ENCODE peak calls at places on chromosomes 2 and 18, in nine cellular contexts. D, L, M, I, X, Z, G, W and K are unnamed samples.

GRCh38 chr2:108423502-108424251 is 25.3 kb upstream of the GCC2 start:
- DNase-seq in W (no peak), M (no peak), L (no peak), Z (no peak), G (no peak), X (no peak), I (peak), D (no peak), K (no peak)

GRCh38 chr2:96400049-96401000 is 64.8 kb downstream of the NCAPH start:
- DNase-seq in X (no peak), W (no peak), Z (no peak), G (no peak), L (no peak), I (no peak), M (no peak), D (no peak), K (no peak)

GRCh38 chr2:12721571-12722444 is 5.1 kb downstream of the TRIB2 start:
- DNase-seq in L (no peak), M (no peak), X (no peak), W (no peak), I (no peak), D (no peak), Z (no peak), G (no peak), K (no peak)

GRCh38 chr2:25294573-25295462 is 46.9 kb downstream of the DNMT3A start:
- DNase-seq in W (peak), L (no peak), X (peak), D (peak), I (no peak), M (no peak), Z (no peak), G (no peak), K (peak)

GRCh38 chr2:28716265-28716865 is 35.3 kb upstream of the PPP1CB start:
- DNase-seq in I (peak), M (no peak), D (peak), W (peak), Z (peak), L (no peak), X (peak), G (no peak), K (peak)

GRCh38 chr18:74266161-74266560 is 25.6 kb downstream of the CYB5A start:
- DNase-seq in D (no peak), G (no peak), I (peak), L (no peak), Z (no peak), W (no peak), M (no peak), X (no peak), K (no peak)

GRCh38 chr2:100924520-100925451 is 77.3 kb upstream of the RPL31 start:
- DNase-seq in D (peak), I (no peak), G (no peak), M (no peak), W (peak), Z (peak), X (no peak), L (no peak), K (no peak)

GRCh38 chr2:9634121-9634520 is 3.3 kb upstream of the YWHAQ start:
- DNase-seq in Z (no peak), W (no peak), D (no peak), I (no peak), L (no peak), G (no peak), M (no peak), X (no peak), K (no peak)

GRCh38 chr2:46828039-46828438 is 87.6 kb downstream of the MCFD2 start:
- DNase-seq in Z (no peak), M (no peak), L (no peak), G (no peak), X (no peak), I (no peak), W (no peak), D (no peak), K (no peak)

GRCh38 chr2:143402462-143402861 is 273.2 kb downstream of the ARHGAP15 start:
- DNase-seq in G (no peak), X (no peak), M (no peak), W (no peak), L (no peak), Z (no peak), D (no peak), I (no peak), K (no peak)

GRCh38 chr2:149648282-149649030 is 60.9 kb upstream of the MMADHC start:
- DNase-seq in Z (no peak), I (no peak), M (no peak), D (no peak), W (no peak), L (no peak), X (peak), G (no peak), K (peak)

GRCh38 chr2:149387411-149387810 is 57.0 kb downstream of the LYPD6 start:
- DNase-seq in D (no peak), I (no peak), G (no peak), Z (no peak), M (no peak), W (no peak), L (no peak), X (no peak), K (no peak)

GRCh38 chr2:33391582-33392255 is 84.7 kb upstream of the RASGRP3 start:
- DNase-seq in W (no peak), M (no peak), D (no peak), G (no peak), Z (no peak), X (no peak), L (no peak), I (no peak), K (no peak)

GRCh38 chr2:234378440-234378839 is 118.4 kb downstream of the ARL4C start:
- DNase-seq in Z (no peak), W (no peak), D (no peak), M (no peak), L (no peak), X (no peak), G (no peak), I (no peak), K (no peak)

GRCh38 chr2:70686577-70687460 is 81.2 kb downstream of the ADD2 start:
- DNase-seq in L (no peak), M (peak), W (no peak), Z (no peak), X (peak), G (peak), I (peak), D (no peak), K (peak)

GRCh38 chr2:38856165-38856564 is 19.6 kb downstream of the DHX57 start:
- DNase-seq in I (no peak), D (no peak), Z (no peak), M (no peak), L (no peak), W (no peak), X (no peak), G (no peak), K (no peak)

GRCh38 chr2:215171151-215171550 is 32.7 kb upstream of the ABCA12 start:
- DNase-seq in D (no peak), Z (peak), W (no peak), X (no peak), M (no peak), L (no peak), G (no peak), I (no peak), K (no peak)

GRCh38 chr2:217647925-217648324 is 354.9 kb downstream of the TNS1 start:
- DNase-seq in X (no peak), G (no peak), D (no peak), L (no peak), I (peak), W (no peak), M (no peak), Z (no peak), K (no peak)

GRCh38 chr18:5983479-5983878 is 88.2 kb upstream of the TMEM200C start:
- DNase-seq in X (no peak), D (no peak), L (peak), G (no peak), W (no peak), M (no peak), I (no peak), Z (no peak), K (no peak)

GRCh38 chr18:58234359-58234741 is 190.3 kb downstream of the NEDD4L start:
- DNase-seq in G (no peak), X (no peak), I (no peak), D (no peak), W (no peak), L (peak), Z (no peak), M (no peak), K (no peak)

GRCh38 chr18:28736951-28737350 is 560.0 kb upstream of the CDH2 start:
- DNase-seq in W (no peak), Z (no peak), D (no peak), M (no peak), X (no peak), I (no peak), G (no peak), L (no peak), K (no peak)

GRCh38 chr2:77005522-77005921 is 516.7 kb downstream of the LRRTM4 start:
- DNase-seq in W (no peak), M (no peak), I (no peak), Z (no peak), D (no peak), L (no peak), G (no peak), X (no peak), K (no peak)

GRCh38 chr2:9473985-9474360 is 378 bp upstream of the IAH1 start:
- DNase-seq in L (no peak), G (no peak), D (peak), M (no peak), I (no peak), W (peak), Z (no peak), X (peak), K (peak)

GRCh38 chr2:220499281-220499680 is 871.9 kb downstream of the SLC4A3 start:
- DNase-seq in D (no peak), M (no peak), L (peak), W (no peak), Z (no peak), X (no peak), I (no peak), G (no peak), K (no peak)

GRCh38 chr18:29154758-29155725 is 978.1 kb upstream of the CDH2 start:
- DNase-seq in I (no peak), L (no peak), W (no peak), Z (no peak), M (no peak), X (no peak), G (no peak), D (no peak), K (no peak)

GRCh38 chr2:155715705-155716104 is 616.8 kb downstream of the NR4A2 start:
- DNase-seq in M (no peak), G (no peak), D (no peak), L (no peak), W (no peak), X (no peak), I (no peak), Z (no peak), K (no peak)

GRCh38 chr18:63261029-63261428 is 58.5 kb downstream of the BCL2 start:
- DNase-seq in X (no peak), M (no peak), G (no peak), I (no peak), W (no peak), D (no peak), Z (no peak), L (no peak), K (no peak)

GRCh38 chr2:38602136-38602731 is 494 bp downstream of the HNRNPLL start:
- DNase-seq in D (peak), G (no peak), L (no peak), M (no peak), I (no peak), W (peak), X (peak), Z (no peak), K (peak)

DNA sequence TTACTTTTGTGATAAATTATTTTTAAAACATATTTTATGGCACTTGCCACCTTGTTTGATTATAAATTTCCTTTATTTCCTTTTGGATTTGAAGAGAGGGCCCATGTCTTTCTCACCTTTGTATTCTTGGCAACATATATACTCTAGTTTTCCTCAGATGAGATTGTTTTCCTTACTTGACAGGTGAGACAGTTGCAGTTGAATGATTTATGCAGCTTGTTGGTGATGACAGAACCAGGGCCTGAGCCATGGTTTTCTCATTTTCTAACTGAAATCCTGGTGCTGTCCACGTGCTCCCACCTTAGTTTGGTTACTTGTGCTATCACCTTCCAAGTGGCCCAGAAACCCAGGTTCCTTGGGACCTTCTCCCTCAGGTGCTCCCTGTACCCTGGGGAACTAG is 58.2 kb downstream of the TTC39C start:
- DNase-seq in M (no peak), I (no peak), D (no peak), L (no peak), X (no peak), Z (no peak), W (no peak), G (no peak), K (no peak)
- TF ChIP-seq POLR2AphosphoS5 in M (no peak), I (no peak), D (no peak), L (no peak), X (no peak), Z (no peak), W (no peak), G (no peak), K (no peak)

GRCh38 chr2:68365087-68365486 is at the start of gene PLEK:
- DNase-seq in X (peak), I (no peak), W (peak), D (peak), G (no peak), M (no peak), Z (no peak), L (no peak), K (no peak)

GRCh38 chr2:68362749-68363148 is 2.3 kb upstream of the PLEK start:
- DNase-seq in W (no peak), Z (no peak), D (no peak), M (no peak), G (no peak), I (no peak), X (no peak), L (no peak), K (no peak)

GRCh38 chr2:68366083-68366560 is 1.0 kb downstream of the PLEK start:
- DNase-seq in I (no peak), G (no peak), M (no peak), D (no peak), L (no peak), X (no peak), Z (no peak), W (peak), K (no peak)

GRCh38 chr2:68362069-68362468 is 3.0 kb upstream of the PLEK start:
- DNase-seq in I (peak), G (peak), X (peak), Z (peak), W (peak), D (peak), M (peak), L (no peak), K (peak)

GRCh38 chr2:68363731-68364130 is 1.4 kb upstream of the PLEK start:
- DNase-seq in M (no peak), X (no peak), D (no peak), Z (no peak), G (no peak), I (no peak), W (no peak), L (no peak), K (no peak)
- TF ChIP-seq POLR2A in M (no peak), X (no peak), D (no peak), Z (no peak), G (no peak), I (no peak), W (no peak), L (no peak), K (no peak)

DNA sequence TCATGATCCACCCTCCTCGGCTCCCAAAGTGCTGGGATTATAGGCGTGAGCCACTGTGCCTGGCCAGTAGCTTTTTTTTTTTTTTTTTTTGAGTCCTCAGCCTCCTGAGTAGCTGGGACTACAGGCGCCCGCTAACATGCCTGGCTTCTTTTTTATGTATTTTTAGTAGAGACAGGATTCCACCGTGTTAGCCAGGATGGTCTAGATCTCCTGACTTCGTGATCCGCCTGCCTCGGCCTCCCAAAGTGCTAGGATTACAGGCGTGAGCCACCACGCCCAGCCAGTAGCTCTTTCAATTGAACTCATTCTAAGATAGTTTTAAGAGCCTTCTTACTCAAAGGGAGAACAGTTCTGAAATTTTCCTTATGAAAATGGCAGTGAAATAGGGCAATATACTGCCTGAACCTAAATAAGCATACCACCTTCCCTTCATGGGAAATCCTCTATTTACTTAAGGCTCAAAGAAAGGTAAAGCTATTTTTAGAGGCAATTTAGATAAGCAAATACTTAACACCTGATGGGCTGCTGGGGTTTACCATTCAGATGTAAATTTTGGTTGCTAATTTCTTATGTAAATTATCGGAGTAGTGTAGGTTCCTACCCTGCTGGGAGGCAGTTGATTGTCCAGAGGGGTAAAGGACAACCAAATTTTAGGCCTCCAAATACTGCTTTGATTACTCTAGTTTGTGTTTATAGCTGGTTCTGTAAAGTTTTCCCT is 144.7 kb downstream of the GREB1L start:
- DNase-seq in M (no peak), Z (no peak), G (peak), I (no peak), W (no peak), X (no peak), D (no peak), L (no peak), K (no peak)
- TF ChIP-seq EP300 in M (no peak), Z (no peak), G (no peak), I (no peak), W (no peak), X (no peak), D (no peak), L (no peak), K (no peak)

GRCh38 chr2:170530284-170530745 is 184.8 kb upstream of the SP5 start:
- DNase-seq in L (peak), W (peak), M (no peak), D (peak), G (no peak), X (peak), Z (no peak), I (peak), K (peak)

GRCh38 chr2:170523506-170523905 is 191.6 kb upstream of the SP5 start:
- DNase-seq in X (no peak), Z (no peak), W (no peak), D (no peak), I (peak), G (no peak), L (no peak), M (no peak), K (no peak)

GRCh38 chr2:170524828-170525565 is 190.1 kb upstream of the SP5 start:
- DNase-seq in M (no peak), W (no peak), I (no peak), L (no peak), D (no peak), Z (peak), G (no peak), X (no peak), K (no peak)

GRCh38 chr2:170521299-170521698 is 193.8 kb upstream of the SP5 start:
- DNase-seq in D (no peak), Z (no peak), X (no peak), G (no peak), W (no peak), M (no peak), I (no peak), L (no peak), K (no peak)

DNA sequence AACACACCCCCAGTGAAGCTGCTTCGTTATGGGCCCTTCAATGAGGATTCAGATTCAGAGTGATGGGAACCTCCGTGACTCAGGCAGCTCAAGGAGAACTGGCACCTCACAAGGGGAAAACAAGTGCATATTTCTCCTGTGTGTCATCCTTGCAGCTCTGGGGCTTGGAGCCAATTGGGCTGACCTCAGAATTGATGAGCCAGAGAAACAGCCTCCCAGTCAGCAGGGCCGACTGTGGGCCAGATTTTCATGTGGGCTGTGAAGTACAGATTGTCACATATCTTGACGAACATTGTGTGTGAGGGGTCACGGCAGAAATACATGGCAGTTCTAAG is 189.6 kb upstream of the SP5 start:
- DNase-seq in I (peak), X (peak), W (peak), Z (no peak), L (peak), D (peak), G (no peak), M (no peak), K (peak)
- TF ChIP-seq POLR2AphosphoS5 in I (no peak), X (peak), W (peak), Z (no peak), L (peak), D (peak), G (no peak), M (no peak), K (no peak)

GRCh38 chr2:69642709-69643601 is 584 bp downstream of the AAK1 start:
- DNase-seq in G (no peak), D (no peak), L (no peak), M (peak), I (peak), W (peak), Z (no peak), X (peak), K (peak)
- TF ChIP-seq POLR2A in G (no peak), D (no peak), L (no peak), M (no peak), I (peak), W (no peak), Z (peak), X (no peak), K (no peak)